ENCODE peak calls at places on chromosomes 2 and 18, in six cellular contexts. One of them, this sample, is unnamed.
A peak's percentile ranks its signal among the peaks of the same experiment; 100 is the strongest.

GRCh38 chr2:43484323-43484930 is 111.4 kb downstream of the THADA start:
- DNase-seq in HCT116: peak; percentile 73
- DNase-seq in body of pancreas: no peak
- DNase-seq in NB4: peak; percentile 87
- DNase-seq in Peyer's patch: no peak
- DNase-seq in A549: peak; percentile 85
- DNase-seq in this sample: peak; percentile 88

GRCh38 chr2:2587364-2587763 is 256.3 kb upstream of the MYT1L start:
- DNase-seq in body of pancreas: no peak
- DNase-seq in NB4: no peak
- DNase-seq in A549: no peak
- DNase-seq in Peyer's patch: no peak
- DNase-seq in HCT116: no peak
- DNase-seq in this sample: no peak

GRCh38 chr2:222978850-222979249 is 73.1 kb upstream of the KCNE4 start:
- DNase-seq in HCT116: no peak
- DNase-seq in NB4: no peak
- DNase-seq in Peyer's patch: no peak
- DNase-seq in body of pancreas: no peak
- DNase-seq in A549: no peak
- DNase-seq in this sample: no peak

GRCh38 chr2:56681659-56682396 is 498.0 kb downstream of the CCDC85A start:
- DNase-seq in body of pancreas: no peak
- DNase-seq in NB4: no peak
- DNase-seq in A549: no peak
- DNase-seq in HCT116: no peak
- DNase-seq in Peyer's patch: no peak
- DNase-seq in this sample: no peak

GRCh38 chr2:218471982-218472381 is 53.1 kb downstream of the VIL1 start:
- DNase-seq in HCT116: no peak
- DNase-seq in NB4: peak; percentile 64
- DNase-seq in A549: no peak
- DNase-seq in Peyer's patch: no peak
- DNase-seq in body of pancreas: no peak
- DNase-seq in this sample: no peak

GRCh38 chr2:216147172-216148131 is 38.3 kb downstream of the XRCC5 start:
- DNase-seq in Peyer's patch: no peak
- DNase-seq in HCT116: no peak
- DNase-seq in A549: no peak
- DNase-seq in body of pancreas: no peak
- DNase-seq in NB4: no peak
- DNase-seq in this sample: no peak

GRCh38 chr18:34002130-34002529 is 222.6 kb downstream of the NOL4 start:
- DNase-seq in Peyer's patch: no peak
- DNase-seq in body of pancreas: no peak
- DNase-seq in A549: no peak
- DNase-seq in HCT116: no peak
- DNase-seq in NB4: no peak
- DNase-seq in this sample: no peak

GRCh38 chr18:44342167-44342566 is 338.5 kb upstream of the SETBP1 start:
- DNase-seq in HCT116: no peak
- DNase-seq in body of pancreas: no peak
- DNase-seq in Peyer's patch: no peak
- DNase-seq in A549: no peak
- DNase-seq in NB4: no peak
- DNase-seq in this sample: no peak

GRCh38 chr2:64626963-64627760 is 26.6 kb downstream of the SERTAD2 start:
- DNase-seq in Peyer's patch: peak; percentile 11
- DNase-seq in HCT116: no peak
- DNase-seq in A549: no peak
- DNase-seq in NB4: no peak
- DNase-seq in body of pancreas: no peak
- DNase-seq in this sample: no peak

GRCh38 chr2:37205689-37206341 is 9.5 kb downstream of the CEBPZOS start:
- DNase-seq in NB4: no peak
- DNase-seq in body of pancreas: no peak
- DNase-seq in A549: no peak
- DNase-seq in Peyer's patch: no peak
- DNase-seq in HCT116: no peak
- DNase-seq in this sample: no peak

GRCh38 chr18:47260138-47260923 is 8.9 kb upstream of the SKOR2 start:
- DNase-seq in body of pancreas: peak; percentile 52
- DNase-seq in NB4: peak; percentile 48
- DNase-seq in Peyer's patch: no peak
- DNase-seq in HCT116: no peak
- DNase-seq in A549: peak; percentile 33
- DNase-seq in this sample: peak; percentile 56

GRCh38 chr2:80075719-80076118 is 228.8 kb downstream of the LRRTM1 start:
- DNase-seq in body of pancreas: no peak
- DNase-seq in NB4: no peak
- DNase-seq in Peyer's patch: no peak
- DNase-seq in A549: no peak
- DNase-seq in HCT116: no peak
- DNase-seq in this sample: no peak

GRCh38 chr2:71531522-71532047 is 78.2 kb downstream of the DYSF start:
- DNase-seq in body of pancreas: no peak
- DNase-seq in NB4: peak; percentile 22
- DNase-seq in HCT116: peak; percentile 67
- DNase-seq in Peyer's patch: peak; percentile 38
- DNase-seq in A549: peak; percentile 55
- DNase-seq in this sample: no peak

GRCh38 chr18:70044626-70045025 is 97.0 kb upstream of the CD226 start:
- DNase-seq in HCT116: peak; percentile 37
- DNase-seq in body of pancreas: no peak
- DNase-seq in Peyer's patch: no peak
- DNase-seq in A549: peak; percentile 84
- DNase-seq in NB4: peak; percentile 4
- DNase-seq in this sample: no peak

GRCh38 chr2:120177011-120177621 is 46.1 kb downstream of the TMEM185B start:
- DNase-seq in NB4: peak; percentile 94
- DNase-seq in body of pancreas: no peak
- DNase-seq in HCT116: no peak
- DNase-seq in A549: no peak
- DNase-seq in Peyer's patch: peak; percentile 89
- DNase-seq in this sample: peak; percentile 31

GRCh38 chr18:56509656-56510055 is 128.7 kb downstream of the TXNL1 start:
- DNase-seq in A549: no peak
- DNase-seq in HCT116: no peak
- DNase-seq in body of pancreas: no peak
- DNase-seq in NB4: no peak
- DNase-seq in Peyer's patch: no peak
- DNase-seq in this sample: no peak

GRCh38 chr2:14197293-14197692 is 435.2 kb upstream of the LRATD1 start:
- DNase-seq in NB4: no peak
- DNase-seq in A549: no peak
- DNase-seq in body of pancreas: no peak
- DNase-seq in Peyer's patch: no peak
- DNase-seq in HCT116: no peak
- DNase-seq in this sample: no peak

GRCh38 chr2:233700028-233700635 is 7.4 kb downstream of the UGT1A6 start:
- DNase-seq in HCT116: no peak
- DNase-seq in A549: peak; percentile 98
- DNase-seq in body of pancreas: peak; percentile 53
- DNase-seq in NB4: no peak
- DNase-seq in Peyer's patch: no peak
- DNase-seq in this sample: peak; percentile 93

GRCh38 chr18:27752944-27753343 is 424.0 kb downstream of the CDH2 start:
- DNase-seq in NB4: no peak
- DNase-seq in Peyer's patch: no peak
- DNase-seq in A549: no peak
- DNase-seq in HCT116: no peak
- DNase-seq in body of pancreas: no peak
- DNase-seq in this sample: no peak

GRCh38 chr18:48470484-48471180 is 61.4 kb upstream of the ZBTB7C start:
- DNase-seq in A549: no peak
- DNase-seq in NB4: no peak
- DNase-seq in Peyer's patch: no peak
- DNase-seq in HCT116: no peak
- DNase-seq in body of pancreas: no peak
- DNase-seq in this sample: no peak

GRCh38 chr2:39948016-39948719 is 169.1 kb upstream of the THUMPD2 start:
- DNase-seq in Peyer's patch: no peak
- DNase-seq in A549: no peak
- DNase-seq in body of pancreas: no peak
- DNase-seq in HCT116: no peak
- DNase-seq in NB4: no peak
- DNase-seq in this sample: no peak

GRCh38 chr2:21279525-21279924 is 155.8 kb downstream of the TDRD15 start:
- DNase-seq in Peyer's patch: no peak
- DNase-seq in NB4: no peak
- DNase-seq in HCT116: no peak
- DNase-seq in A549: no peak
- DNase-seq in body of pancreas: no peak
- DNase-seq in this sample: no peak

GRCh38 chr2:158586491-158586890 is 129.7 kb downstream of the PKP4 start:
- DNase-seq in body of pancreas: no peak
- DNase-seq in NB4: no peak
- DNase-seq in HCT116: no peak
- DNase-seq in Peyer's patch: no peak
- DNase-seq in A549: peak; percentile 55
- DNase-seq in this sample: no peak

GRCh38 chr2:216710531-216711282 is 15.4 kb upstream of the IGFBP5 start:
- DNase-seq in body of pancreas: no peak
- DNase-seq in HCT116: no peak
- DNase-seq in NB4: no peak
- DNase-seq in Peyer's patch: no peak
- DNase-seq in A549: no peak
- DNase-seq in this sample: no peak

GRCh38 chr2:240795916-240796510 is 24.0 kb downstream of the KIF1A start:
- DNase-seq in HCT116: no peak
- DNase-seq in NB4: no peak
- DNase-seq in body of pancreas: no peak
- DNase-seq in Peyer's patch: no peak
- DNase-seq in A549: no peak
- DNase-seq in this sample: no peak

GRCh38 chr2:240793313-240794177 is 26.5 kb downstream of the KIF1A start:
- DNase-seq in HCT116: no peak
- DNase-seq in A549: no peak
- DNase-seq in body of pancreas: no peak
- DNase-seq in Peyer's patch: no peak
- DNase-seq in NB4: no peak
- DNase-seq in this sample: no peak

GRCh38 chr2:240795468-240795867 is 24.6 kb downstream of the KIF1A start:
- DNase-seq in A549: no peak
- DNase-seq in HCT116: no peak
- DNase-seq in body of pancreas: no peak
- DNase-seq in NB4: no peak
- DNase-seq in Peyer's patch: no peak
- DNase-seq in this sample: no peak

GRCh38 chr2:240792658-240793312 is 27.2 kb downstream of the KIF1A start:
- DNase-seq in HCT116: no peak
- DNase-seq in NB4: no peak
- DNase-seq in A549: no peak
- DNase-seq in Peyer's patch: no peak
- DNase-seq in body of pancreas: no peak
- DNase-seq in this sample: no peak

DNA sequence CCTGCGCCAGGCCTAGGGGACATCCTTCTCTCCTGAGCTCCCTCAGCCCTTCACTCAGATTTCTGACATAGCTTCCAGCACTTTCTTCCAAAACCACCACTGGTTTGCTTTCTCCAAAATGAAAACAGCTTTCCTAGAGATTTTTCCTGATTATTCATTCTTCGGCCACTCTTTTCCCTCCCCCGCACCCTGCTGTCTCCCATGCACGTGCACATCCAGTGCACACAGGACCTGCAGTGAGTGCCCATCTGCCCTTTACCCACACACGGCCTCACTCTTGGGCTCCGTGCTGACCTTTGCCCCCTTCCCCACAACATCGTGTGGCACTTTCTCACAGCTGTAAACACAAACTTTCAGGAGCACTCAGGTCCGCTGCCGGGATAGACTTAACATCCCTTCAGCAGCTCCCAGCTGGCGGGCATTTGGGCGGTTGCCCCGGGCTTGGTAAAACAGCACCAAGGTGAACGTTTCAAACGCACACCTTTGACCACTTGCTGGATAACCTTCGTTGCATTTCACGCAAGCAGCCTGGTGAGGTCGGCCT is 25.8 kb downstream of the KIF1A start:
- DNase-seq in NB4: no peak
- DNase-seq in A549: no peak
- DNase-seq in HCT116: no peak
- DNase-seq in Peyer's patch: peak; percentile 60
- DNase-seq in body of pancreas: no peak
- DNase-seq in this sample: no peak
- TF ChIP-seq POLR2A in NB4: no peak
- TF ChIP-seq POLR2A in A549: no peak
- TF ChIP-seq POLR2A in HCT116: no peak
- TF ChIP-seq POLR2A in Peyer's patch: no peak
- TF ChIP-seq POLR2A in body of pancreas: no peak
- TF ChIP-seq POLR2A in this sample: no peak

GRCh38 chr2:9205963-9206948 is at the start of gene ASAP2:
- DNase-seq in A549: peak; percentile 76
- DNase-seq in body of pancreas: peak; percentile 65
- DNase-seq in Peyer's patch: peak; percentile 80
- DNase-seq in HCT116: no peak
- DNase-seq in NB4: peak; percentile 86
- DNase-seq in this sample: peak; percentile 70
- TF ChIP-seq POLR2A in A549: peak; percentile 38
- TF ChIP-seq POLR2A in body of pancreas: peak; percentile 11
- TF ChIP-seq POLR2A in Peyer's patch: peak; percentile 65
- TF ChIP-seq POLR2A in HCT116: peak; percentile 42
- TF ChIP-seq POLR2A in NB4: peak; percentile 45
- TF ChIP-seq POLR2A in this sample: no peak

DNA sequence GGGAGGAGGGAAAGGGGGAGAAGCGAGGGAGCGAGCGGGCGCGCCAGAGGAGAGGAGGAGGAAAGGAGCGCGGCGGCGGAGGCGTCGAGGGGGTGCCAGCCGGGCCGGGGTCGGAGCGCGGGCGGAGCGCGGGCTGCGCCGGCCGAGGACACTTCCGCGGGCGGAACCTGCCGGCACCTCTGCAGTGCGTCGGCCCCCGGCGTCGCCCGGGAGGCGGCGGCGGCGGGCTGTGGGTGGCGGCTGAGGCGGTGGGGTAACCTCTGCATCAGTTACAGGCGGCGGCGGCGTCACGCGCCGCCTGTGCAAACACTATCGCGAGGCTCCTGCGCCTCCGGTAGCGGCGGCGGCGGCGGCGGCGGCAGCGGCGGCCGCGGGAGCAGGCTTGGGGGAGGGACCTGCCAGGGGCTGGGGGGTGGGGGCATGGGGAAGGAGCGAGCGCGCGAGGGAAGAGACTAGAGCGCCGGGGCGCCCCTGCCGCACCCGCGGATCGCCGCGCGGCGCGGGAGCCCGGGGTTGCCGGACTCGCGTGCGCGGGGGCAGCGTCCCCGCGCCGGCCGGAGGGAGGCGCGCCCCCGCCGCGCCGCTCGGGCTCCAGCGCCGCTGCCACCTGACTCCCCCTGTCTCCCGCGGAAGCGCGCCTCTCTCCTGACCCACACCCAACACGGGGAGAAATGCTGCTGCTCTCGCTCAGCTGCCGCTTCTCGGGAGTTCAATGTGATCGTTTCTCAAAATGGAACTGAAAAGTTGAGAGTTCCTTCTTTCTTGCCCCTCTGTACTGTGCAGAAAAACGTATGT is at the start of gene TLK1:
- DNase-seq in body of pancreas: peak; percentile 74
- DNase-seq in A549: peak; percentile 74
- DNase-seq in Peyer's patch: peak; percentile 90
- DNase-seq in NB4: peak; percentile 91
- DNase-seq in HCT116: peak; percentile 18
- DNase-seq in this sample: peak; percentile 92
- TF ChIP-seq POLR2A in body of pancreas: peak; percentile 41
- TF ChIP-seq POLR2A in A549: peak; percentile 53
- TF ChIP-seq POLR2A in Peyer's patch: peak; percentile 69
- TF ChIP-seq POLR2A in NB4: peak; percentile 61
- TF ChIP-seq POLR2A in HCT116: peak; percentile 20
- TF ChIP-seq POLR2A in this sample: peak; percentile 64

GRCh38 chr2:164657129-164657528 is 35.8 kb upstream of the GRB14 start:
- DNase-seq in body of pancreas: no peak
- DNase-seq in HCT116: no peak
- DNase-seq in NB4: no peak
- DNase-seq in A549: peak; percentile 12
- DNase-seq in Peyer's patch: no peak
- DNase-seq in this sample: no peak
- TF ChIP-seq POLR2A in body of pancreas: no peak
- TF ChIP-seq POLR2A in HCT116: no peak
- TF ChIP-seq POLR2A in NB4: no peak
- TF ChIP-seq POLR2A in A549: no peak
- TF ChIP-seq POLR2A in Peyer's patch: no peak
- TF ChIP-seq POLR2A in this sample: no peak

This sample was measured in erythroblast.